ENCODE peak calls at places on chromosomes 5 and 9, in seven cellular contexts. One of them, this sample, is unnamed. For H3K4me1, the result is how much of the 10 kb centered on the place peaks cover.

GRCh38 chr5:171226096-171226495 is 83.0 kb upstream of the TLX3 start:
- DNase-seq in CD8-positive, alpha-beta T cell: no peak
- DNase-seq in CD4-positive, alpha-beta memory T cell: no peak
- DNase-seq in iPS DF 6.9: no peak
- DNase-seq in A549: no peak
- DNase-seq in lower lobe of right lung: no peak
- DNase-seq in mesendoderm: no peak
- DNase-seq in this sample: no peak

GRCh38 chr9:137454506-137455360 is 4.4 kb downstream of the NSMF start:
- DNase-seq in CD8-positive, alpha-beta T cell: no peak
- DNase-seq in CD4-positive, alpha-beta memory T cell: no peak
- DNase-seq in iPS DF 6.9: no peak
- DNase-seq in A549: no peak
- DNase-seq in lower lobe of right lung: peak
- DNase-seq in mesendoderm: peak
- DNase-seq in this sample: no peak

GRCh38 chr9:128636024-128636390 is 20.6 kb downstream of the DYNC2I2 start:
- DNase-seq in CD8-positive, alpha-beta T cell: no peak
- DNase-seq in CD4-positive, alpha-beta memory T cell: no peak
- DNase-seq in iPS DF 6.9: peak
- DNase-seq in A549: peak
- DNase-seq in lower lobe of right lung: peak
- DNase-seq in mesendoderm: peak
- DNase-seq in this sample: no peak

GRCh38 chr5:468401-468800 is 25.4 kb downstream of the EXOC3 start:
- DNase-seq in CD8-positive, alpha-beta T cell: no peak
- DNase-seq in CD4-positive, alpha-beta memory T cell: no peak
- DNase-seq in iPS DF 6.9: no peak
- DNase-seq in A549: no peak
- DNase-seq in lower lobe of right lung: no peak
- DNase-seq in mesendoderm: no peak
- DNase-seq in this sample: peak

GRCh38 chr5:124996764-124997077 is 250.3 kb upstream of the ZNF608 start:
- DNase-seq in CD8-positive, alpha-beta T cell: no peak
- DNase-seq in CD4-positive, alpha-beta memory T cell: no peak
- DNase-seq in iPS DF 6.9: no peak
- DNase-seq in A549: peak
- DNase-seq in lower lobe of right lung: no peak
- DNase-seq in mesendoderm: peak
- DNase-seq in this sample: no peak

GRCh38 chr5:134994560-134995156 is 27.0 kb downstream of the CATSPER3 start:
- DNase-seq in CD8-positive, alpha-beta T cell: no peak
- DNase-seq in CD4-positive, alpha-beta memory T cell: no peak
- DNase-seq in iPS DF 6.9: no peak
- DNase-seq in A549: no peak
- DNase-seq in lower lobe of right lung: no peak
- DNase-seq in mesendoderm: no peak
- DNase-seq in this sample: no peak

GRCh38 chr9:121427899-121428298 is 57.8 kb upstream of the STOM start:
- DNase-seq in CD8-positive, alpha-beta T cell: no peak
- DNase-seq in CD4-positive, alpha-beta memory T cell: no peak
- DNase-seq in iPS DF 6.9: no peak
- DNase-seq in A549: no peak
- DNase-seq in lower lobe of right lung: no peak
- DNase-seq in mesendoderm: no peak
- DNase-seq in this sample: no peak

GRCh38 chr5:141760193-141760592 is 78.2 kb upstream of the ARAP3 start:
- DNase-seq in CD8-positive, alpha-beta T cell: no peak
- DNase-seq in CD4-positive, alpha-beta memory T cell: no peak
- DNase-seq in iPS DF 6.9: no peak
- DNase-seq in A549: peak
- DNase-seq in lower lobe of right lung: no peak
- DNase-seq in mesendoderm: no peak
- DNase-seq in this sample: no peak

GRCh38 chr5:166127766-166128565 is 2163.5 kb upstream of the WWC1 start:
- DNase-seq in CD8-positive, alpha-beta T cell: no peak
- DNase-seq in CD4-positive, alpha-beta memory T cell: no peak
- DNase-seq in iPS DF 6.9: no peak
- DNase-seq in A549: no peak
- DNase-seq in lower lobe of right lung: no peak
- DNase-seq in mesendoderm: peak
- DNase-seq in this sample: no peak

GRCh38 chr9:113953541-113953940 is 77.4 kb downstream of the ZNF618 start:
- DNase-seq in CD8-positive, alpha-beta T cell: no peak
- DNase-seq in CD4-positive, alpha-beta memory T cell: no peak
- DNase-seq in iPS DF 6.9: no peak
- DNase-seq in A549: no peak
- DNase-seq in lower lobe of right lung: no peak
- DNase-seq in mesendoderm: no peak
- DNase-seq in this sample: no peak

GRCh38 chr5:172429201-172429940 is 25.0 kb downstream of the SH3PXD2B start:
- DNase-seq in CD8-positive, alpha-beta T cell: no peak
- DNase-seq in CD4-positive, alpha-beta memory T cell: no peak
- DNase-seq in iPS DF 6.9: no peak
- DNase-seq in A549: no peak
- DNase-seq in lower lobe of right lung: no peak
- DNase-seq in mesendoderm: no peak
- DNase-seq in this sample: no peak

GRCh38 chr5:109805472-109805871 is 115.7 kb downstream of the MAN2A1 start:
- DNase-seq in CD8-positive, alpha-beta T cell: no peak
- DNase-seq in CD4-positive, alpha-beta memory T cell: no peak
- DNase-seq in iPS DF 6.9: no peak
- DNase-seq in A549: no peak
- DNase-seq in lower lobe of right lung: no peak
- DNase-seq in mesendoderm: peak
- DNase-seq in this sample: no peak

GRCh38 chr9:78296893-78297671 is at the start of gene PSAT1:
- DNase-seq in CD8-positive, alpha-beta T cell: peak
- DNase-seq in CD4-positive, alpha-beta memory T cell: peak
- DNase-seq in iPS DF 6.9: peak
- DNase-seq in A549: peak
- DNase-seq in lower lobe of right lung: peak
- DNase-seq in mesendoderm: peak
- DNase-seq in this sample: peak

GRCh38 chr5:132086277-132086794 is 12.7 kb downstream of the CSF2 start:
- DNase-seq in CD8-positive, alpha-beta T cell: no peak
- DNase-seq in CD4-positive, alpha-beta memory T cell: no peak
- DNase-seq in iPS DF 6.9: no peak
- DNase-seq in A549: peak
- DNase-seq in lower lobe of right lung: no peak
- DNase-seq in mesendoderm: peak
- DNase-seq in this sample: peak

GRCh38 chr5:111461261-111461671 is 51.1 kb downstream of the STARD4 start:
- DNase-seq in CD8-positive, alpha-beta T cell: no peak
- DNase-seq in CD4-positive, alpha-beta memory T cell: no peak
- DNase-seq in iPS DF 6.9: peak
- DNase-seq in A549: peak
- DNase-seq in lower lobe of right lung: no peak
- DNase-seq in mesendoderm: peak
- DNase-seq in this sample: no peak

GRCh38 chr5:122653087-122654017 is 121.5 kb upstream of the SNX2 start:
- DNase-seq in CD8-positive, alpha-beta T cell: no peak
- DNase-seq in CD4-positive, alpha-beta memory T cell: no peak
- DNase-seq in iPS DF 6.9: no peak
- DNase-seq in A549: no peak
- DNase-seq in lower lobe of right lung: no peak
- DNase-seq in mesendoderm: no peak
- DNase-seq in this sample: no peak

GRCh38 chr5:149432377-149432776 is 53.3 kb upstream of the IL17B start:
- DNase-seq in CD8-positive, alpha-beta T cell: no peak
- DNase-seq in CD4-positive, alpha-beta memory T cell: no peak
- DNase-seq in iPS DF 6.9: no peak
- DNase-seq in A549: no peak
- DNase-seq in lower lobe of right lung: no peak
- DNase-seq in mesendoderm: no peak
- DNase-seq in this sample: peak

GRCh38 chr5:136080483-136081180 is 51.8 kb downstream of the TGFBI start:
- DNase-seq in CD8-positive, alpha-beta T cell: peak
- DNase-seq in CD4-positive, alpha-beta memory T cell: peak
- DNase-seq in iPS DF 6.9: no peak
- DNase-seq in A549: peak
- DNase-seq in lower lobe of right lung: peak
- DNase-seq in mesendoderm: peak
- DNase-seq in this sample: peak

GRCh38 chr5:136420168-136420916 is 55.0 kb upstream of the TRPC7 start:
- DNase-seq in CD8-positive, alpha-beta T cell: no peak
- DNase-seq in CD4-positive, alpha-beta memory T cell: no peak
- DNase-seq in iPS DF 6.9: no peak
- DNase-seq in A549: no peak
- DNase-seq in lower lobe of right lung: no peak
- DNase-seq in mesendoderm: peak
- DNase-seq in this sample: no peak

GRCh38 chr9:38370231-38370630 is 22.3 kb upstream of the ALDH1B1 start:
- DNase-seq in CD8-positive, alpha-beta T cell: no peak
- DNase-seq in CD4-positive, alpha-beta memory T cell: no peak
- DNase-seq in iPS DF 6.9: no peak
- DNase-seq in A549: no peak
- DNase-seq in lower lobe of right lung: no peak
- DNase-seq in mesendoderm: no peak
- DNase-seq in this sample: peak

GRCh38 chr5:108743344-108743743 is 4.4 kb upstream of the FER start:
- DNase-seq in CD8-positive, alpha-beta T cell: no peak
- DNase-seq in CD4-positive, alpha-beta memory T cell: no peak
- DNase-seq in iPS DF 6.9: no peak
- DNase-seq in A549: no peak
- DNase-seq in lower lobe of right lung: no peak
- DNase-seq in mesendoderm: peak
- DNase-seq in this sample: no peak

GRCh38 chr5:114360816-114361723 is 800 bp upstream of the KCNN2 start:
- DNase-seq in CD8-positive, alpha-beta T cell: no peak
- DNase-seq in CD4-positive, alpha-beta memory T cell: no peak
- DNase-seq in iPS DF 6.9: no peak
- DNase-seq in A549: peak
- DNase-seq in lower lobe of right lung: no peak
- DNase-seq in mesendoderm: peak
- DNase-seq in this sample: no peak

GRCh38 chr5:141513627-141514329 is 24.9 kb downstream of the PCDHGC5 start:
- DNase-seq in CD8-positive, alpha-beta T cell: no peak
- DNase-seq in CD4-positive, alpha-beta memory T cell: peak
- DNase-seq in iPS DF 6.9: no peak
- DNase-seq in A549: no peak
- DNase-seq in lower lobe of right lung: peak
- DNase-seq in mesendoderm: peak
- DNase-seq in this sample: peak

GRCh38 chr9:131717719-131718460 is 22.0 kb downstream of the RAPGEF1 start:
- DNase-seq in CD8-positive, alpha-beta T cell: no peak
- DNase-seq in CD4-positive, alpha-beta memory T cell: no peak
- DNase-seq in iPS DF 6.9: no peak
- DNase-seq in A549: no peak
- DNase-seq in lower lobe of right lung: no peak
- DNase-seq in mesendoderm: no peak
- DNase-seq in this sample: no peak

GRCh38 chr5:17192191-17192590 is 25.2 kb upstream of the BASP1 start:
- DNase-seq in CD8-positive, alpha-beta T cell: no peak
- DNase-seq in CD4-positive, alpha-beta memory T cell: no peak
- DNase-seq in iPS DF 6.9: no peak
- DNase-seq in A549: no peak
- DNase-seq in lower lobe of right lung: no peak
- DNase-seq in mesendoderm: no peak
- DNase-seq in this sample: no peak

DNA sequence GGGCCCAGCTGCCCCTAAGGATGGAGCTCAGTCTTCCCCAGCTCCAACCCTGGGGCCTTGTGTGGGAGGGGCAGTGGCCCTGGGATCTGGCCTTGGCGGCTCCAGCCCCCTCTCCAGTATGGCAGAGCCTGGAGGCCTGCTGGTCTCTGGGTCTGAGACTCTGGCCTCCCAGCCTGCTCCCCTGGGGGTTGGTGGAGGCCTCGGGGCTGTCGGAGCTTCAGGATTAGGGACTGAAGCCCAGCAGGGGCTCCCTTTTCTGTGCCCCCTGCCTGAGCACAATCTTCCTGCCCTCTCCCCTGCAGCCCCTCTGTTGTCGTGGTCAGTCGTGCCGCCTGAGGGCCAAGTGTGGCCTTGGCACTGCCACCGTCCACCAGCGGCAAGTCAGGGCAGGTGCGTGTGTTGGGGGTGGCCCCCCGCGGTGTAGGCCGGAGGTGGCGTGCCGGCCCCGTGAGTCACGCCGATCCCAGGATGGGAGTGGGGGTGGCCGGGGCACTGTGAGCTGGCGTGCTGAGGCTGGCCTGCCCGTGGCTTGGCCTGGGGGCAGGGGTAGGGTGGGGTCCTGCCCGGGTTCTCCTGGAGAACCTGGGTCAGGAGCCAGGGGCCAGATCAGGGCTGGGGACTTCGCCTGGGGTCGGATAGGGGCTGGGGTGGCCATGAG is 53.6 kb downstream of the RXRA start:
- DNase-seq in CD8-positive, alpha-beta T cell: no peak
- DNase-seq in CD4-positive, alpha-beta memory T cell: no peak
- DNase-seq in iPS DF 6.9: no peak
- DNase-seq in A549: peak
- DNase-seq in lower lobe of right lung: no peak
- DNase-seq in mesendoderm: no peak
- DNase-seq in this sample: no peak
- H3K4me1 ChIP-seq in CD8-positive, alpha-beta T cell: under half
- H3K4me1 ChIP-seq in CD4-positive, alpha-beta memory T cell: under half
- H3K4me1 ChIP-seq in iPS DF 6.9: under half
- H3K4me1 ChIP-seq in A549: half or more
- H3K4me1 ChIP-seq in lower lobe of right lung: half or more
- H3K4me1 ChIP-seq in mesendoderm: under half
- H3K4me1 ChIP-seq in this sample: half or more

GRCh38 chr5:2740051-2740848 is 11.2 kb downstream of the IRX2 start:
- DNase-seq in CD8-positive, alpha-beta T cell: no peak
- DNase-seq in CD4-positive, alpha-beta memory T cell: no peak
- DNase-seq in iPS DF 6.9: no peak
- DNase-seq in A549: no peak
- DNase-seq in lower lobe of right lung: no peak
- DNase-seq in mesendoderm: peak
- DNase-seq in this sample: no peak
- H3K4me3 ChIP-seq in CD8-positive, alpha-beta T cell: no peak
- H3K4me3 ChIP-seq in CD4-positive, alpha-beta memory T cell: no peak
- H3K4me3 ChIP-seq in iPS DF 6.9: no peak
- H3K4me3 ChIP-seq in A549: peak
- H3K4me3 ChIP-seq in lower lobe of right lung: peak
- H3K4me3 ChIP-seq in mesendoderm: no peak
- H3K4me3 ChIP-seq in this sample: peak

DNA sequence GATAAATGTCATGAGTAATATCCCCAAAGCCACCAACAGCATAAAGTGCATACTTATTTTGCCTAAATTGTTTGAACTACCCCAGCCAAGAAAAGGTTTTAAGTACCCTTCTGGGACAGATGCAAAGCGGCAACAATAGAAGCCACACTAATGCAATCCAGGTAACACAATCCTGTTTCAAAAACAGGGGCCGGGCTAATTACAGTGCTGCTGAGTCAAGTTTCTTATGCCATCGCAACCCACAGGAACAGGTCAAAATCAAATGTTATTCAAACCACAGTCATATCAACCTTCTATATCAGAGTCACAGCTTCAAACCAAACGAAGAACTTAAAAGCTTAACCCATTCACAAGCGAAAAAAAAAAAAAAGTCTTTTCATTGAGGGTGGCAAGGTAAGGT is 28.3 kb downstream of the EBF1 start:
- DNase-seq in CD8-positive, alpha-beta T cell: no peak
- DNase-seq in CD4-positive, alpha-beta memory T cell: no peak
- DNase-seq in iPS DF 6.9: no peak
- DNase-seq in A549: no peak
- DNase-seq in lower lobe of right lung: no peak
- DNase-seq in mesendoderm: no peak
- DNase-seq in this sample: no peak
- H3K4me1 ChIP-seq in CD8-positive, alpha-beta T cell: under half
- H3K4me1 ChIP-seq in CD4-positive, alpha-beta memory T cell: under half
- H3K4me1 ChIP-seq in iPS DF 6.9: under half
- H3K4me1 ChIP-seq in A549: under half
- H3K4me1 ChIP-seq in lower lobe of right lung: under half
- H3K4me1 ChIP-seq in mesendoderm: under half
- H3K4me1 ChIP-seq in this sample: under half

GRCh38 chr5:73120222-73121108 is at the start of gene TMEM171:
- DNase-seq in CD8-positive, alpha-beta T cell: no peak
- DNase-seq in CD4-positive, alpha-beta memory T cell: no peak
- DNase-seq in iPS DF 6.9: no peak
- DNase-seq in A549: peak
- DNase-seq in lower lobe of right lung: peak
- DNase-seq in mesendoderm: peak
- DNase-seq in this sample: no peak
- H3K4me3 ChIP-seq in CD8-positive, alpha-beta T cell: no peak
- H3K4me3 ChIP-seq in CD4-positive, alpha-beta memory T cell: no peak
- H3K4me3 ChIP-seq in iPS DF 6.9: peak
- H3K4me3 ChIP-seq in A549: peak
- H3K4me3 ChIP-seq in lower lobe of right lung: peak
- H3K4me3 ChIP-seq in mesendoderm: peak
- H3K4me3 ChIP-seq in this sample: peak

This sample was measured in tibial artery.